ENCODE peak calls at places on chromosome 17, in four cellular contexts. One of them, this sample, is unnamed.

GRCh38 chr17:77675816-77676799 is 282.4 kb upstream of the TNRC6C start:
- DNase-seq in K562: no peak
- DNase-seq in H1: no peak
- DNase-seq in WTC11: no peak
- DNase-seq in this sample: no peak

GRCh38 chr17:82737981-82738877 is 2.8 kb downstream of the FN3K start:
- DNase-seq in K562: peak
- DNase-seq in H1: no peak
- DNase-seq in WTC11: no peak
- DNase-seq in this sample: no peak

GRCh38 chr17:5769936-5770335 is 185.6 kb upstream of the NLRP1 start:
- DNase-seq in WTC11: peak
- DNase-seq in H1: no peak
- DNase-seq in K562: no peak
- DNase-seq in this sample: no peak

GRCh38 chr17:76527430-76528111 is 9.9 kb downstream of the CYGB start:
- DNase-seq in K562: no peak
- DNase-seq in WTC11: peak
- DNase-seq in H1: no peak
- DNase-seq in this sample: peak

GRCh38 chr17:69066482-69066881 is 5.8 kb upstream of the ABCA9 start:
- DNase-seq in H1: no peak
- DNase-seq in K562: peak
- DNase-seq in WTC11: no peak
- DNase-seq in this sample: no peak

GRCh38 chr17:19800571-19800970 is 52.5 kb upstream of the ALDH3A1 start:
- DNase-seq in K562: no peak
- DNase-seq in WTC11: no peak
- DNase-seq in H1: no peak
- DNase-seq in this sample: no peak

GRCh38 chr17:77424585-77425344 is 284.0 kb downstream of the SEC14L1 start:
- DNase-seq in H1: no peak
- DNase-seq in K562: peak
- DNase-seq in WTC11: no peak
- DNase-seq in this sample: peak

GRCh38 chr17:20170085-20170484 is 160.9 kb downstream of the SPECC1 start:
- DNase-seq in H1: no peak
- DNase-seq in K562: no peak
- DNase-seq in WTC11: no peak
- DNase-seq in this sample: no peak

GRCh38 chr17:39002991-39003715 is 36.0 kb upstream of the FBXO47 start:
- DNase-seq in K562: peak
- DNase-seq in WTC11: no peak
- DNase-seq in H1: no peak
- DNase-seq in this sample: no peak

GRCh38 chr17:1469231-1469852 is 13.3 kb upstream of the CRK start:
- DNase-seq in H1: no peak
- DNase-seq in WTC11: no peak
- DNase-seq in K562: no peak
- DNase-seq in this sample: no peak

GRCh38 chr17:68351395-68351794 is 60.1 kb downstream of the ARSG start:
- DNase-seq in H1: no peak
- DNase-seq in WTC11: no peak
- DNase-seq in K562: no peak
- DNase-seq in this sample: peak

GRCh38 chr17:39928868-39929651 is 1.5 kb downstream of the LRRC3C start:
- DNase-seq in H1: no peak
- DNase-seq in K562: no peak
- DNase-seq in WTC11: no peak
- DNase-seq in this sample: no peak

GRCh38 chr17:63347475-63347874 is 98.6 kb downstream of the CYB561 start:
- DNase-seq in K562: no peak
- DNase-seq in H1: no peak
- DNase-seq in WTC11: no peak
- DNase-seq in this sample: no peak

GRCh38 chr17:33126086-33126485 is 134.4 kb downstream of the SPACA3 start:
- DNase-seq in K562: no peak
- DNase-seq in WTC11: no peak
- DNase-seq in H1: no peak
- DNase-seq in this sample: no peak

GRCh38 chr17:44900894-44901293 is 1.6 kb upstream of the EFTUD2 start:
- DNase-seq in K562: no peak
- DNase-seq in WTC11: no peak
- DNase-seq in H1: no peak
- DNase-seq in this sample: no peak

GRCh38 chr17:28763804-28764266 is 20.0 kb downstream of the TRAF4 start:
- DNase-seq in H1: no peak
- DNase-seq in K562: peak
- DNase-seq in WTC11: peak
- DNase-seq in this sample: peak

GRCh38 chr17:28763137-28763799 is 19.5 kb downstream of the TRAF4 start:
- DNase-seq in WTC11: no peak
- DNase-seq in H1: no peak
- DNase-seq in K562: no peak
- DNase-seq in this sample: no peak

GRCh38 chr17:28760561-28760960 is 16.8 kb downstream of the TRAF4 start:
- DNase-seq in WTC11: no peak
- DNase-seq in H1: no peak
- DNase-seq in K562: no peak
- DNase-seq in this sample: no peak

GRCh38 chr17:28760987-28761562 is 17.3 kb downstream of the TRAF4 start:
- DNase-seq in K562: no peak
- DNase-seq in H1: no peak
- DNase-seq in WTC11: peak
- DNase-seq in this sample: no peak

GRCh38 chr17:28765038-28765437 is 21.2 kb downstream of the TRAF4 start:
- DNase-seq in WTC11: no peak
- DNase-seq in K562: no peak
- DNase-seq in H1: no peak
- DNase-seq in this sample: no peak
- TF ChIP-seq TEAD4 in WTC11: no peak
- TF ChIP-seq TEAD4 in K562: no peak
- TF ChIP-seq TEAD4 in H1: no peak
- TF ChIP-seq TEAD4 in this sample: no peak

DNA sequence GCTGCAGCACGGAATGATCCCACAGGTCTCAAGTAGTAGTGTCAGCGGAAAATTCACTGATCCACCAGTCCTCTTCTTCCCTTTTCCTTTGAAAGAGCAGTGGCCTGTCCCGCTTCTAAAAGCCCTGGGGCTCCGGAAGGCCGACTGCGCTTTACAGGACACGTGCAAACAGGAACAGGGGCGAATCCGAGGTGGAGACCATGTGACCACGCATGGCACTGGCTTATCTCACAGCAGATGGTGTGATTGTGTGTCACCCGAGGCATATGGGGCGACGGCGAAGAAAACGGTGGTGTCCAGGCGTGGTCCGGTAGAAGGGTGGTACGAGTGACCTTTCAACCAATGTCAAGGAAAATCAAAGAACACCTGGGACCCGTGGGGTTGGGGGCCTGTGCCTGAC is 12.0 kb upstream of the KCNJ18 start:
- DNase-seq in H1: no peak
- DNase-seq in K562: no peak
- DNase-seq in WTC11: no peak
- DNase-seq in this sample: no peak
- TF ChIP-seq TEAD4 in H1: no peak
- TF ChIP-seq TEAD4 in K562: no peak
- TF ChIP-seq TEAD4 in WTC11: no peak
- TF ChIP-seq TEAD4 in this sample: no peak

GRCh38 chr17:21375162-21375560 is 996 bp upstream of the KCNJ12 start:
- DNase-seq in WTC11: no peak
- DNase-seq in H1: no peak
- DNase-seq in K562: no peak
- DNase-seq in this sample: peak

GRCh38 chr17:21373034-21373433 is 3.1 kb upstream of the KCNJ12 start:
- DNase-seq in H1: no peak
- DNase-seq in WTC11: no peak
- DNase-seq in K562: no peak
- DNase-seq in this sample: no peak

GRCh38 chr17:21372256-21372954 is 3.8 kb upstream of the KCNJ12 start:
- DNase-seq in H1: no peak
- DNase-seq in WTC11: no peak
- DNase-seq in K562: no peak
- DNase-seq in this sample: no peak

GRCh38 chr17:21374455-21375161 is 1.5 kb upstream of the KCNJ12 start:
- DNase-seq in K562: no peak
- DNase-seq in H1: no peak
- DNase-seq in WTC11: no peak
- DNase-seq in this sample: no peak

DNA sequence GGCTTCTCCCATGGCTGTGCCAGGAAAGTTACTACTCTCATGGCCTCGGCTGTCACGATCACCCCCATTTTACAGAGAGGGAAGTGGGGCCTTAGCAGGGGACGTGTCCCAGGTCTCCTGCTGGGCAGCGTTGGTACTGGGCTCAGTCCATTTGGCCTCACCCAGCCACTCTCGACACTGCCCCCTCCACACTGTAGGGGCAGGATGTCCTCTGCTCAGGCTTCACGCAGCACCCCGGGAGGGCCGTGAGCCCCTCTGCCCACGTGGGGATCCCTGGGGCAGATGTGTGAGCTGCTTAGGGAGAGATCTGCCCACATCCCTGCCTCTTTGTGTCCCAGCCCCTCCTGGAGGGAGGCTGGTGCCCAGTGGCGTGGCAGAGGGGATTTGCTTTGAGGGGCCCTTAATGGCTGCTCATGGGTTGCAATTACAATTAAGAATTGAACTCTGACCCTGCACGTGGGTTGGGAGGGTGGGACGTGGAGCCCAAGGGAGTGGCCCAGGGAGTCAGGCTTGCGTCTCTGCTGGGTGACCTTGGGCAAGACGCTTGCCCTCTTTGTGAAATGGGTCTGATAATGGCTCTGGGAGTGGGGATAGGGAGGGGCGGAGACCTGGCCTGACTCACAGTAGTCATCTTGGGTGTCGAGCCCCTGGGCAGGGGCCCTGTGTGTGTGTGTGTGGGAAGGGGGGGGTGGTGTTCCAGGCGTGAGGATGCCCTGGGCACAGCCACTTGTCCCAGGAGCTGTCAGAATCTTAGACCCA is 2.3 kb upstream of the KCNJ12 start:
- DNase-seq in H1: no peak
- DNase-seq in WTC11: no peak
- DNase-seq in K562: no peak
- DNase-seq in this sample: no peak
- TF ChIP-seq TEAD4 in H1: no peak
- TF ChIP-seq TEAD4 in WTC11: no peak
- TF ChIP-seq TEAD4 in K562: no peak
- TF ChIP-seq TEAD4 in this sample: no peak

GRCh38 chr17:73644145-73645049 is at the start of gene SDK2:
- DNase-seq in WTC11: no peak
- DNase-seq in K562: no peak
- DNase-seq in H1: no peak
- DNase-seq in this sample: peak
- TF ChIP-seq TEAD4 in WTC11: no peak
- TF ChIP-seq TEAD4 in K562: no peak
- TF ChIP-seq TEAD4 in H1: no peak
- TF ChIP-seq TEAD4 in this sample: no peak

GRCh38 chr17:57108656-57109392 is 23.8 kb downstream of the AKAP1 start:
- DNase-seq in H1: no peak
- DNase-seq in K562: no peak
- DNase-seq in WTC11: no peak
- DNase-seq in this sample: no peak
- TF ChIP-seq TEAD4 in H1: no peak
- TF ChIP-seq TEAD4 in K562: no peak
- TF ChIP-seq TEAD4 in WTC11: no peak
- TF ChIP-seq TEAD4 in this sample: no peak

GRCh38 chr17:57609878-57610270 is 135.2 kb downstream of the CCDC182 start:
- DNase-seq in K562: no peak
- DNase-seq in WTC11: no peak
- DNase-seq in H1: no peak
- DNase-seq in this sample: no peak

GRCh38 chr17:57609125-57609877 is 135.8 kb downstream of the CCDC182 start:
- DNase-seq in WTC11: no peak
- DNase-seq in K562: no peak
- DNase-seq in H1: no peak
- DNase-seq in this sample: no peak

GRCh38 chr17:57615836-57616235 is 129.3 kb downstream of the CCDC182 start:
- DNase-seq in WTC11: no peak
- DNase-seq in H1: no peak
- DNase-seq in K562: no peak
- DNase-seq in this sample: no peak

GRCh38 chr17:57614742-57615141 is 130.4 kb downstream of the CCDC182 start:
- DNase-seq in H1: no peak
- DNase-seq in WTC11: no peak
- DNase-seq in K562: no peak
- DNase-seq in this sample: no peak

GRCh38 chr17:57612202-57613071 is 132.7 kb downstream of the CCDC182 start:
- DNase-seq in WTC11: peak
- DNase-seq in H1: no peak
- DNase-seq in K562: peak
- DNase-seq in this sample: no peak
- TF ChIP-seq TEAD4 in WTC11: no peak
- TF ChIP-seq TEAD4 in H1: no peak
- TF ChIP-seq TEAD4 in K562: no peak
- TF ChIP-seq TEAD4 in this sample: no peak

GRCh38 chr17:29585080-29585751 is 4.2 kb downstream of the GIT1 start:
- DNase-seq in WTC11: no peak
- DNase-seq in K562: peak
- DNase-seq in H1: no peak
- DNase-seq in this sample: peak

GRCh38 chr17:29582767-29583166 is 6.7 kb downstream of the GIT1 start:
- DNase-seq in H1: no peak
- DNase-seq in K562: no peak
- DNase-seq in WTC11: no peak
- DNase-seq in this sample: no peak

GRCh38 chr17:29582254-29582765 is 7.1 kb downstream of the GIT1 start:
- DNase-seq in K562: no peak
- DNase-seq in WTC11: no peak
- DNase-seq in H1: no peak
- DNase-seq in this sample: no peak

GRCh38 chr17:29583324-29584248 is 5.9 kb downstream of the GIT1 start:
- DNase-seq in K562: no peak
- DNase-seq in H1: no peak
- DNase-seq in WTC11: no peak
- DNase-seq in this sample: peak

GRCh38 chr17:29584452-29585079 is 4.9 kb downstream of the GIT1 start:
- DNase-seq in K562: no peak
- DNase-seq in H1: no peak
- DNase-seq in WTC11: no peak
- DNase-seq in this sample: peak
- TF ChIP-seq TEAD4 in K562: no peak
- TF ChIP-seq TEAD4 in H1: no peak
- TF ChIP-seq TEAD4 in WTC11: no peak
- TF ChIP-seq TEAD4 in this sample: no peak

GRCh38 chr17:50177983-50178834 is 12.4 kb downstream of the SGCA start:
- DNase-seq in WTC11: peak
- DNase-seq in H1: peak
- DNase-seq in K562: peak
- DNase-seq in this sample: peak
- TF ChIP-seq TEAD4 in WTC11: no peak
- TF ChIP-seq TEAD4 in H1: peak
- TF ChIP-seq TEAD4 in K562: no peak
- TF ChIP-seq TEAD4 in this sample: peak